ENCODE peak calls at places on chromosomes 16 and 17, in six cellular contexts. Q, G, X, C, I and P are unnamed samples.

GRCh38 chr17:57782051-57782490 is 37.0 kb upstream of the CCDC182 start:
- DNase-seq in Q (no peak), G (no peak), X (no peak), C (no peak), I (no peak), P (peak)

GRCh38 chr16:535446-536405 is 8.2 kb downstream of the CAPN15 start:
- DNase-seq in Q (no peak), G (no peak), X (peak), C (no peak), I (peak), P (no peak)

GRCh38 chr17:80725532-80725931 is 180.9 kb downstream of the RPTOR start:
- DNase-seq in Q (no peak), G (no peak), X (no peak), C (no peak), I (no peak), P (peak)

GRCh38 chr16:67114793-67115192 is 5.1 kb downstream of the PHAF1 start:
- DNase-seq in Q (no peak), G (no peak), X (no peak), C (no peak), I (no peak), P (no peak)

GRCh38 chr17:57121308-57122042 is 36.4 kb downstream of the AKAP1 start:
- DNase-seq in Q (no peak), G (no peak), X (no peak), C (no peak), I (peak), P (peak)

GRCh38 chr17:44117351-44117750 is 6.1 kb downstream of the HDAC5 start:
- DNase-seq in Q (no peak), G (no peak), X (no peak), C (no peak), I (no peak), P (no peak)

GRCh38 chr16:63289834-63290460 is 1253.7 kb upstream of the CDH8 start:
- DNase-seq in Q (peak), G (no peak), X (no peak), C (peak), I (peak), P (peak)

GRCh38 chr16:75491876-75492275 is 3.4 kb downstream of the CHST6 start:
- DNase-seq in Q (no peak), G (no peak), X (no peak), C (no peak), I (no peak), P (peak)

GRCh38 chr16:46629331-46629843 is 8.2 kb upstream of the SHCBP1 start:
- DNase-seq in Q (peak), G (no peak), X (peak), C (peak), I (peak), P (peak)

GRCh38 chr17:80891096-80892018 is 100.3 kb upstream of the CHMP6 start:
- DNase-seq in Q (no peak), G (peak), X (peak), C (no peak), I (peak), P (no peak)

GRCh38 chr17:74234482-74234881 is 21.1 kb downstream of the TTYH2 start:
- DNase-seq in Q (no peak), G (no peak), X (no peak), C (no peak), I (no peak), P (no peak)

GRCh38 chr17:28912938-28913333 is 10.1 kb upstream of the DHRS13 start:
- DNase-seq in Q (no peak), G (no peak), X (no peak), C (no peak), I (peak), P (no peak)

GRCh38 chr16:51181495-51181795 is 30.4 kb upstream of the SALL1 start:
- DNase-seq in Q (peak), G (no peak), X (no peak), C (no peak), I (no peak), P (no peak)

GRCh38 chr16:69365901-69366300 is 14.3 kb upstream of the TMED6 start:
- DNase-seq in Q (no peak), G (no peak), X (no peak), C (no peak), I (no peak), P (no peak)

GRCh38 chr17:55089955-55090573 is 121.5 kb downstream of the STXBP4 start:
- DNase-seq in Q (no peak), G (peak), X (peak), C (peak), I (peak), P (no peak)

GRCh38 chr16:61105544-61105943 is 930.7 kb downstream of the CDH8 start:
- DNase-seq in Q (no peak), G (no peak), X (no peak), C (no peak), I (no peak), P (no peak)

DNA sequence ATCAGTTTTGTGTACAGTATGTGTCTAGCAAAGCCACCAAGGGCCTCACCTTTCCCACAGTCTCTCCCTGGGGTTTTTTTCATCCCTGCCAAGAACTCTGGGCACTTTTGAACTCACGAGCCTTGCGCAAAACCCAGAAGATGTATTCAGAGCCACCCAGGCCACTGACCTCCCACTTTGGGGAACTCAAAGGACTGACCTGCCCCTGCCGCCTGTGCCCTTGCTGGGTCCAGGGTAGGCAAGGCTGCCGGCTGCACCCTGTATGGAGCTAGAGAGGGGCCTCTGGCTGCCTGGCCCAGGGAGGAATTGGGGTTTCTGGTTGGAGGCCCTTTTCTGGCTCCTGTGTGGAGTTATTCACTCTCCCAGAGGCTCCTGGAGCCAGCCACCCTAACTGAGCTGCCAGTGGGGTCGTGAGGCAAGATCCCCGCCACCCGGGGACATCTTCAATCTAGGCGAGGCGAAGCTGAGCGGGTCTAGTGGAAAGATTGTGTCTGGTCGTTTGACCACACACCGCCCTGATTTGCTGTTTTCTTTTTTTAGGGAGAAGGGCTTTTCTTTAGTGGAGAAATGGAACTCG is 1.9 kb downstream of the CDK5R1 start:
- DNase-seq in Q (no peak), G (no peak), X (no peak), C (no peak), I (no peak), P (no peak)
- TF ChIP-seq YY1 in Q (no peak), G (no peak), X (no peak), C (no peak), I (no peak), P (no peak)

DNA sequence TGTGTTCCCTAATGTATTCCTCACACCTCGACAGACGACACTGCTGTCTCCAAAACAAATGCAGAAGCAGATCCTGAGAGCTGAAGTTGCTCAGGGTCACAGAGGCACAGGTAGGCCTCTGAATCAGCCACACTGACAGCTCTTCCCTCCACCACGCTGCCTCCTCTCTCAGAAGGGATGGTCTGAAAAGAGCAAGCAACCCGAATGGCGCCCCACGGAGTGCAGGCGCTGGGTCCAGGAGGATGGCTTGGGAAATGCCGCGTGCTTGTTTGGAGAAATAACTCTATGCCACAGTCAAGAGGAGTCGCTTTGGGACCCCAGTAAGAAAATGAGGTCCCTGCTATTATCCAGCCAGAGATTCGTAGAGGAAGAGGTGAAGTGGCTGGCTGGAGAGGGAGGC is 15.9 kb downstream of the CYB561 start:
- DNase-seq in Q (no peak), G (no peak), X (no peak), C (no peak), I (no peak), P (no peak)
- H3K27ac ChIP-seq in Q (no peak), G (no peak), X (no peak), C (no peak), I (no peak), P (peak)

DNA sequence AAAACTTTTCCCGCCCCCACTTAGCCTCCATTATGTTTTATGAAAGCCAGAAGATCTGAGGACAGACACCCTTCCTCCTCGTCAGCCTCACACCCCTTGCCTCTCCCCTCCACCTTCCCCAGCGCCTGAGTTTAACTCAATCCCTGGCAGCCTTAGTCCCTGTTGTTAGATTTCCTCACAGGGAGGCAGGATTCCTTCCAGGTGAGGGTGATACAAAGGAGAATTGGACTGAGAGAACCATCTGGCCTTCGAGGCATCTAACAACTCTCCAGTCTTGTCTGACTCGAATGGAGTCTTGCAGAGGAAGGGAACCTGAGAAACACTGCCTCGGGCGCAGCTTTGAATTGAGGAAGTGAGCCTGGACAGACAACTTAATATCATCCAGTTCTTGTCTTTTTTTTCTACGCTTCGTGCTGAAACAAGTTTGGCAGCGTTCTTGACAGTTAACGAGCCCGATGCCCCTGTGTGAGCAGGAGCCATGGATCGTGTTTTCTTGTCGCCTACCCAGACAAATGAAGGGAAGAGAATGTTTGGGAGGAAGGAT is 1.3 kb upstream of the ZNF768 start:
- DNase-seq in Q (no peak), G (peak), X (no peak), C (no peak), I (no peak), P (no peak)
- TF ChIP-seq YY1 in Q (no peak), G (no peak), X (no peak), C (no peak), I (no peak), P (peak)

DNA sequence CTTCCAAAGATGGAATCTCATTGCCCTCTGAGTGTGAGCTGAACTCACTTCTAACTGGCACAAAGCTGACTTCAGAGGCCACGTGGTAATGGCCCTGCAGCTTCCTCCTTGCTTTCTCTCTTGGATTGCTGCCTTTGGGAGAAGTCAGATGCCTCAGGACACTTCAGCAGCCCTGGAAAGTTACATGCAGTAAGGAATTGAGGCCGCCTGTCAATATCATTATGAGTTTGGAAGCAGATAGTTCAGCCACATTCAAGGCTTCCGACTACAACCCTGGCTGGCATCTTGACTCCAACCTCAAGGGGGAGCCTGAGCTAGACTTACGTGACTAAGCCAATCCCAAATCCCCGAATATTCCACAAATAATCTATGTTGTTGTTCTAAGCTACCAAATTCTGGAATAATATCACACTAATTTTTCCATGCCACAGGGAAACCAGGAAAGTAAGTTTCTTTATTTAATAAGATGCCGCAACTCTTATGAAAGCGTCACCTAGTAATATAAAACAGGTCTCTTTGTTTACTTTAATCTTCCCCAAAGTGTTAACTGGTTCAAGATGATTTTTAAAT is 13.6 kb downstream of the CEP20 start:
- DNase-seq in Q (peak), G (no peak), X (peak), C (peak), I (no peak), P (peak)
- H3K27ac ChIP-seq in Q (no peak), G (no peak), X (no peak), C (no peak), I (peak), P (no peak)